ENCODE peak calls at places on chromosomes 13 and 19, in six cellular contexts. D, F, A, Q, W and Y are unnamed samples.

GRCh38 chr19:4373601-4374441 is 26.5 kb downstream of the SH3GL1 start:
- DNase-seq in W (no peak), Q (peak), A (no peak), F (no peak), D (peak), Y (no peak)

GRCh38 chr13:28355822-28356371 is 139.0 kb downstream of the FLT1 start:
- DNase-seq in D (peak), Q (no peak), W (no peak), F (no peak), A (no peak), Y (no peak)

GRCh38 chr13:37277007-37277406 is 171.5 kb upstream of the CSNK1A1L start:
- DNase-seq in F (no peak), A (no peak), Q (no peak), D (no peak), W (no peak), Y (no peak)

GRCh38 chr13:65725001-65725400 is 1505.1 kb downstream of the PCDH9 start:
- DNase-seq in Q (no peak), F (no peak), W (no peak), D (no peak), A (no peak), Y (no peak)

GRCh38 chr19:10009269-10009665 is 1.0 kb downstream of the COL5A3 start:
- DNase-seq in D (peak), Q (peak), F (no peak), W (peak), A (peak), Y (no peak)

GRCh38 chr13:89541091-89542030 is 1806.1 kb upstream of the MIR17HG start:
- DNase-seq in D (no peak), F (no peak), Q (no peak), W (no peak), A (no peak), Y (no peak)

GRCh38 chr13:112066624-112067004 is 335 bp upstream of the SOX1 start:
- DNase-seq in W (peak), Q (peak), F (peak), A (no peak), D (no peak), Y (no peak)

GRCh38 chr19:623974-624373 is 9.4 kb downstream of the POLRMT start:
- DNase-seq in A (no peak), F (no peak), Q (no peak), D (no peak), W (no peak), Y (no peak)

GRCh38 chr19:30593358-30593757 is 221.2 kb downstream of the ZNF536 start:
- DNase-seq in D (no peak), Q (no peak), A (no peak), F (no peak), W (no peak), Y (peak)

GRCh38 chr13:98478134-98479129 is 98.5 kb downstream of the STK24 start:
- DNase-seq in Q (no peak), A (no peak), D (peak), F (no peak), W (no peak), Y (no peak)

GRCh38 chr13:33752631-33753030 is 65.3 kb upstream of the RFC3 start:
- DNase-seq in W (no peak), F (no peak), D (no peak), Q (no peak), A (no peak), Y (no peak)

GRCh38 chr13:29339386-29340272 is 255.9 kb downstream of the SLC7A1 start:
- DNase-seq in D (no peak), A (no peak), Q (no peak), W (no peak), F (no peak), Y (no peak)

GRCh38 chr13:42807236-42807635 is 25.9 kb downstream of the FAM216B start:
- DNase-seq in D (no peak), F (no peak), A (no peak), W (no peak), Q (no peak), Y (no peak)

GRCh38 chr13:60759499-60759898 is 362.5 kb downstream of the TDRD3 start:
- DNase-seq in F (no peak), Q (no peak), A (no peak), D (no peak), W (no peak), Y (no peak)

GRCh38 chr19:16627194-16627927 is 643 bp downstream of the MED26 start:
- DNase-seq in A (no peak), F (peak), W (peak), D (no peak), Q (peak), Y (no peak)

GRCh38 chr13:98484289-98485219 is 92.4 kb downstream of the STK24 start:
- DNase-seq in A (peak), W (peak), D (peak), Q (peak), F (peak), Y (peak)

GRCh38 chr13:34926513-34926912 is 15.6 kb upstream of the NBEA start:
- DNase-seq in W (no peak), A (no peak), F (no peak), Q (no peak), D (no peak), Y (no peak)

GRCh38 chr13:24254151-24254810 is 55.1 kb upstream of the C1QTNF9 start:
- DNase-seq in W (no peak), D (no peak), F (no peak), A (no peak), Q (no peak), Y (no peak)

GRCh38 chr19:18270304-18270703 is 3.9 kb downstream of the IQCN start:
- DNase-seq in A (no peak), W (no peak), Q (no peak), F (no peak), D (no peak), Y (no peak)

GRCh38 chr13:63699948-63700347 is 2284.3 kb upstream of the PCDH20 start:
- DNase-seq in F (no peak), D (no peak), Q (no peak), W (no peak), A (no peak), Y (no peak)